ENCODE peak calls at places on chromosome 1, in five cellular contexts. M is K562, T is HepG2, B is H1, W is GM12878. C is an unnamed sample.
A peak's percentile ranks its signal among the peaks of the same experiment; 100 is the strongest.

GRCh38 chr1:64062941-64063581 is 140.4 kb upstream of the UBE2U start:
- DNase-seq in T (no peak), W (no peak), B (no peak), M (no peak), C (no peak)

GRCh38 chr1:14627608-14628489 is 29.4 kb downstream of the KAZN start:
- DNase-seq in M (no peak), T (no peak), W (no peak), B (no peak), C (no peak)

GRCh38 chr1:36151845-36152203 is 2.5 kb upstream of the TRAPPC3 start:
- DNase-seq in T (no peak), B (no peak), M (peak; percentile 68), W (no peak), C (no peak)

GRCh38 chr1:53740621-53741105 is 1.7 kb upstream of the GLIS1 start:
- DNase-seq in T (peak; percentile 74), W (no peak), M (no peak), B (no peak), C (no peak)

GRCh38 chr1:204213668-204214662 is at the start of gene GOLT1A:
- DNase-seq in T (peak; percentile 90), W (peak; percentile 28), B (peak; percentile 66), M (peak; percentile 65), C (peak; percentile 85)

GRCh38 chr1:6603851-6604558 is 1.3 kb upstream of the KLHL21 start:
- DNase-seq in M (peak; percentile 90), W (no peak), T (peak; percentile 97), B (peak; percentile 78), C (no peak)

GRCh38 chr1:52677407-52677806 is 20.7 kb downstream of the COA7 start:
- DNase-seq in M (no peak), W (no peak), B (no peak), T (no peak), C (no peak)

GRCh38 chr1:43554444-43554992 is 23.8 kb downstream of the PTPRF start:
- DNase-seq in B (no peak), T (peak; percentile 41), W (no peak), M (peak; percentile 67), C (peak; percentile 21)

GRCh38 chr1:40711465-40712404 is 20.2 kb downstream of the NFYC start:
- DNase-seq in M (peak; percentile 79), T (peak; percentile 50), B (no peak), W (no peak), C (no peak)

GRCh38 chr1:63797056-63797726 is 23.4 kb downstream of the ROR1 start:
- DNase-seq in W (no peak), B (no peak), T (peak; percentile 9), M (no peak), C (no peak)

GRCh38 chr1:21550097-21550496 is 40.9 kb downstream of the ALPL start:
- DNase-seq in T (no peak), B (no peak), W (no peak), M (no peak), C (no peak)

DNA sequence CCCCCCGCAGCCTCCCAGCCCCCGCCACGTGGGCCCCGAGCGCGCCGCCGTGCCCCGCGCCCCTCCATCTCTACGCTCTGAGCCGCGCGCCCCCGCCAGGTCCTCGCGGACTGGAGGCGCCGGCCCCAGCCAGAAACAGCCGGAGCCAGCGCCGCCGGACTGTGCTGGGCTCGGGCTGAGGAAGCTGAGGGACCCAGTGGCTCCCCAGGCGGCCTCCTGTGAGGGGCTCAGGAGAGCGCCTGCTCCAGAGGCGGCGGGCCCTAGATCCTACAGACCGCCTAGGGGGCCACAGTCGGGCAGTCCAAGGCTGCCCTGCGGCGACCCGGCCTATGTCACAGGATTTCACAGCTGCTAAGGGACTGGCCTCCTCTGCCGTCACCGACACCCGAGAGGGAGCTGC is 82.1 kb downstream of the NENF start:
- DNase-seq in W (no peak), T (no peak), M (no peak), B (no peak), C (no peak)
- TF ChIP-seq CEBPB in W (no peak), T (no peak), M (no peak), B (no peak), C (no peak)

GRCh38 chr1:108011295-108011694 is 46.3 kb upstream of the VAV3 start:
- DNase-seq in B (no peak), M (no peak), W (no peak), T (no peak), C (no peak)

GRCh38 chr1:108007070-108007469 is 42.1 kb upstream of the VAV3 start:
- DNase-seq in T (no peak), M (no peak), B (no peak), W (no peak), C (no peak)

GRCh38 chr1:108010581-108010980 is 45.6 kb upstream of the VAV3 start:
- DNase-seq in M (no peak), W (no peak), B (no peak), T (no peak), C (no peak)

GRCh38 chr1:108007531-108007930 is 42.6 kb upstream of the VAV3 start:
- DNase-seq in M (no peak), W (no peak), B (no peak), T (no peak), C (no peak)

DNA sequence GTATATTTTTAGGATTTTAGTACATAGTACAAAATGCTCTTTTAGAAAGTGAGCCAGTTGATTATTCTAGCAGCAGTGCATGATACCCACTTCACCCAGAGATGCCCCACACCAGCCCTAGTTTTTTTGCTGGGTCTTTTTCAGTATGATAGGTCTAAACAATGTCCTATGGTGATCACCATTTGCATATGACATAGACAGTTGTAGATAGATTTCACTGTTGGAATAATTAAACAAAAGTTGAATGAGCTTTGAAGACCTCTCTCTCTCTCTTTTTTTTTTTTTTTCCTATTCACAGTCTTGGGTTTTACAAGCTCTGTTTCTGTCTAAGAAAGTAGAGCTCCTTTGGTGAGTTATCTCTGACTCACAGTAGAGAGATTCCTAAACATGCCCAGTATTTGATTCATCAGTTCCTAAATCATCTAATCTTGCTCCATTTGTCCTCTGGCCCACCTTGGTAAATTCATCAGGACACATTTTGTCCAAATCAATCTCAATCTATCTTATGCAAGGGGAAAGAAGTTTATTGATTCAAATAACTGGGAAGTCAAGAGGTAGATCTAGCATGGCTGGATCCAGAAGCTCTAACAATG is 44.7 kb upstream of the VAV3 start:
- DNase-seq in W (no peak), T (no peak), M (no peak), B (no peak), C (no peak)
- TF ChIP-seq ZNF274 in W (no peak), T (no peak), M (no peak), B (no peak), C (no peak)

GRCh38 chr1:206705187-206705586 is 20.5 kb downstream of the MAPKAPK2 start:
- DNase-seq in M (no peak), B (no peak), T (no peak), W (no peak), C (no peak)

GRCh38 chr1:206705744-206706297 is 21.1 kb downstream of the MAPKAPK2 start:
- DNase-seq in M (no peak), B (no peak), T (no peak), W (no peak), C (no peak)

GRCh38 chr1:206708058-206708457 is 23.4 kb downstream of the MAPKAPK2 start:
- DNase-seq in T (peak; percentile 32), B (no peak), W (no peak), M (peak; percentile 42), C (no peak)

GRCh38 chr1:206706806-206707205 is 22.1 kb downstream of the MAPKAPK2 start:
- DNase-seq in M (no peak), B (no peak), W (no peak), T (no peak), C (no peak)

DNA sequence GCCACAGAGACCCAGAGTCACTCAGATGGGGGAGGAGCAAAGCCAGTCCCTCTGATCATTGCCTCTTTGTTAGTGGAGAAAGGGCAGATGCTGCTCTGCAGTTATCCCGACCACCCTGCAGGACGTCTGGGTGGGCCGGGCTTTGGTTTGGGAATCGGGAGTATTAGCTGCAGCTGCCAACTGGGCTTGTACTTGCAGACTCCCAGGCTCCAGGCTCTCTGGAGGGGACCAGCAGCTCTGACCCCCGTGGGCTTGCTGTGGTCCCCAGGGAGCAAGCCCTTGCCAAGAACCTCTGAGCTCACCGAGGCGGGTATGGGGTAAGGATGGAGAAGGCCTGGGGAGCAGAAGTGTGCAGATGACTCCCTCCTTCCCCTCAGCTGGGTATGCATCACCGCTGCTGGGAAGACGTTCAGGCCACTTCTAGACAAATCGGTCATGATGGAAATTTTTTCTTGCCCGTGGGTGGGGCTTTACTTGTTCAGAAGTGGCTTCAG is 21.6 kb downstream of the MAPKAPK2 start:
- DNase-seq in T (no peak), B (no peak), W (no peak), M (no peak), C (no peak)
- TF ChIP-seq CEBPB in T (no peak), B (no peak), W (no peak), M (no peak), C (no peak)

DNA sequence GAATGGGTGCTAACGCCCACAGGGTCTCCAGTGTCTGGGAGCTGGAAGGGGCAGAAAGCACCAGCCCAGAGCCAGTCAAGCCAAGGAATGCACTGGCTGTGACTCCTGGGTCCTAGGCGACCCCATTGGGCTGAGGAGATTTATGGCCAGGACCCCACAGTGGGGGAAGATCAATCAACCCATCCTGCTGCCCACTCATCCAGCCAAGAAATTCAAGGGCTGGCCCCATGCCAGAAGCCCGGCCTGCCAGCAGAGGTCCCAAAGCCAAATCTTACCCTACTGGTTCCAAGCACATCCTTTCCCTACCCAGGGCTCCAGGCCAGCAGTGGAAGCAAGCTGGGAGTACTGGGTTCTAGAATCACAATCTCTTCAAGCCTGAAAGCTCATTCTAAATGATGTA is 6.8 kb upstream of the PDZK1IP1 start:
- DNase-seq in T (no peak), B (no peak), M (no peak), W (no peak), C (no peak)
- TF ChIP-seq ZNF274 in T (no peak), B (no peak), M (no peak), W (no peak), C (no peak)

C was measured in HCT116.